ENCODE peak calls at places on chromosomes 1 and 21, in seven cellular contexts. One of them, this sample, is unnamed.

GRCh38 chr21:27371688-27372331 is 404.9 kb upstream of the ADAMTS5 start:
- DNase-seq in neural progenitor cell: no peak
- DNase-seq in GM23248: no peak
- DNase-seq in MM.1S: no peak
- DNase-seq in HepG2: no peak
- DNase-seq in astrocyte: peak; percentile 48
- DNase-seq in Karpas-422: no peak
- DNase-seq in this sample: no peak

GRCh38 chr1:3454811-3455618 is 550 bp downstream of the ARHGEF16 start:
- DNase-seq in neural progenitor cell: peak; percentile 83
- DNase-seq in GM23248: no peak
- DNase-seq in MM.1S: no peak
- DNase-seq in HepG2: peak; percentile 88
- DNase-seq in astrocyte: no peak
- DNase-seq in Karpas-422: no peak
- DNase-seq in this sample: no peak

GRCh38 chr1:66929999-66930822 is 5.4 kb downstream of the MIER1 start:
- DNase-seq in neural progenitor cell: peak; percentile 97
- DNase-seq in GM23248: peak; percentile 96
- DNase-seq in MM.1S: peak; percentile 94
- DNase-seq in HepG2: peak; percentile 86
- DNase-seq in astrocyte: peak; percentile 82
- DNase-seq in Karpas-422: peak; percentile 97
- DNase-seq in this sample: peak; percentile 96

GRCh38 chr1:84998642-84999280 is 1.8 kb upstream of the MCOLN2 start:
- DNase-seq in neural progenitor cell: peak; percentile 37
- DNase-seq in GM23248: peak; percentile 18
- DNase-seq in MM.1S: no peak
- DNase-seq in HepG2: no peak
- DNase-seq in astrocyte: no peak
- DNase-seq in Karpas-422: peak; percentile 43
- DNase-seq in this sample: no peak

GRCh38 chr1:106456832-106457231 is 599.6 kb upstream of the PRMT6 start:
- DNase-seq in neural progenitor cell: no peak
- DNase-seq in GM23248: no peak
- DNase-seq in MM.1S: no peak
- DNase-seq in HepG2: no peak
- DNase-seq in astrocyte: no peak
- DNase-seq in Karpas-422: no peak
- DNase-seq in this sample: no peak

GRCh38 chr21:45078877-45079281 is 4.5 kb downstream of the ADARB1 start:
- DNase-seq in neural progenitor cell: no peak
- DNase-seq in GM23248: peak; percentile 95
- DNase-seq in MM.1S: no peak
- DNase-seq in HepG2: no peak
- DNase-seq in astrocyte: peak; percentile 71
- DNase-seq in Karpas-422: no peak
- DNase-seq in this sample: peak; percentile 89

GRCh38 chr1:63592536-63593302 is 492 bp upstream of the PGM1 start:
- DNase-seq in neural progenitor cell: no peak
- DNase-seq in GM23248: peak; percentile 38
- DNase-seq in MM.1S: peak; percentile 70
- DNase-seq in HepG2: peak; percentile 66
- DNase-seq in astrocyte: no peak
- DNase-seq in Karpas-422: no peak
- DNase-seq in this sample: no peak

GRCh38 chr1:247326601-247327135 is 5.0 kb downstream of the ZNF496 start:
- DNase-seq in neural progenitor cell: no peak
- DNase-seq in GM23248: no peak
- DNase-seq in MM.1S: no peak
- DNase-seq in HepG2: no peak
- DNase-seq in astrocyte: no peak
- DNase-seq in Karpas-422: no peak
- DNase-seq in this sample: no peak

GRCh38 chr1:2313651-2314296 is 77.6 kb downstream of the MORN1 start:
- DNase-seq in neural progenitor cell: no peak
- DNase-seq in GM23248: no peak
- DNase-seq in MM.1S: no peak
- DNase-seq in HepG2: no peak
- DNase-seq in astrocyte: no peak
- DNase-seq in Karpas-422: no peak
- DNase-seq in this sample: no peak

GRCh38 chr1:46434358-46434757 is 40.2 kb downstream of the FAAH start:
- DNase-seq in neural progenitor cell: no peak
- DNase-seq in GM23248: no peak
- DNase-seq in MM.1S: no peak
- DNase-seq in HepG2: no peak
- DNase-seq in astrocyte: no peak
- DNase-seq in Karpas-422: no peak
- DNase-seq in this sample: no peak

GRCh38 chr21:41283211-41283818 is 33.3 kb upstream of the FAM3B start:
- DNase-seq in neural progenitor cell: peak; percentile 81
- DNase-seq in GM23248: peak; percentile 91
- DNase-seq in MM.1S: peak; percentile 84
- DNase-seq in HepG2: peak; percentile 74
- DNase-seq in astrocyte: peak; percentile 63
- DNase-seq in Karpas-422: peak; percentile 88
- DNase-seq in this sample: peak; percentile 69

GRCh38 chr1:25572708-25573590 is 29.5 kb downstream of the LDLRAP1 start:
- DNase-seq in neural progenitor cell: peak; percentile 81
- DNase-seq in GM23248: peak; percentile 81
- DNase-seq in MM.1S: peak; percentile 21
- DNase-seq in HepG2: no peak
- DNase-seq in astrocyte: no peak
- DNase-seq in Karpas-422: peak; percentile 81
- DNase-seq in this sample: peak; percentile 32

GRCh38 chr1:155178441-155179106 is 4.9 kb downstream of the TRIM46 start:
- DNase-seq in neural progenitor cell: no peak
- DNase-seq in GM23248: no peak
- DNase-seq in MM.1S: no peak
- DNase-seq in HepG2: no peak
- DNase-seq in astrocyte: no peak
- DNase-seq in Karpas-422: peak; percentile 14
- DNase-seq in this sample: no peak

GRCh38 chr21:28663111-28663693 is 329.5 kb downstream of the LTN1 start:
- DNase-seq in neural progenitor cell: no peak
- DNase-seq in GM23248: no peak
- DNase-seq in MM.1S: no peak
- DNase-seq in HepG2: no peak
- DNase-seq in astrocyte: no peak
- DNase-seq in Karpas-422: no peak
- DNase-seq in this sample: no peak

GRCh38 chr1:26021647-26022403 is at the start of gene EXTL1:
- DNase-seq in neural progenitor cell: peak; percentile 91
- DNase-seq in GM23248: peak; percentile 61
- DNase-seq in MM.1S: no peak
- DNase-seq in HepG2: no peak
- DNase-seq in astrocyte: peak; percentile 59
- DNase-seq in Karpas-422: no peak
- DNase-seq in this sample: no peak

GRCh38 chr21:30234050-30234449 is 18.2 kb upstream of the CLDN8 start:
- DNase-seq in neural progenitor cell: no peak
- DNase-seq in GM23248: no peak
- DNase-seq in MM.1S: no peak
- DNase-seq in HepG2: no peak
- DNase-seq in astrocyte: no peak
- DNase-seq in Karpas-422: no peak
- DNase-seq in this sample: no peak

DNA sequence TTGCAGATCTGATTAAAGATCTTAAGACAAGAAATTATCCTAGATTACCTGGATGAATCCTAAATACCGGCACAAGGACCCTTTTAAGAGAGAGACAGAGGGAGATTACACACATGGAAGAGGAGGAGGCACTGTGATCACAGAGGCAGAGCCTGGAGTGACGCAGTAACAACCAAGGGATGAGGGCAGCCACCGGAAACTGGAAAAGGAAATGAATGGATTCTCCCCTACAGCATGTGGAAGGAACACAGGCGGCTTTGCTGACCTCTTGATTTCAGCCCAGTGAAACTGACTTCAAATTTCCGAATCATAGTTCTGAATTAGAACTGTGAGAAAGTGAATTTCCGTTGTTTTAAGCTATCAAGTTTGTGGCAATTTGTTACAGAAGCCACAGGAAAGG is 50.2 kb upstream of the IVNS1ABP start:
- DNase-seq in neural progenitor cell: no peak
- DNase-seq in GM23248: no peak
- DNase-seq in MM.1S: no peak
- DNase-seq in HepG2: no peak
- DNase-seq in astrocyte: no peak
- DNase-seq in Karpas-422: no peak
- DNase-seq in this sample: no peak
- H2AFZ ChIP-seq in neural progenitor cell: no peak overlapping the region
- H2AFZ ChIP-seq in GM23248: peak overlapping the region; percentile 12
- H2AFZ ChIP-seq in MM.1S: no peak overlapping the region
- H2AFZ ChIP-seq in HepG2: no peak overlapping the region
- H2AFZ ChIP-seq in astrocyte: no peak overlapping the region
- H2AFZ ChIP-seq in Karpas-422: no peak overlapping the region
- H2AFZ ChIP-seq in this sample: no peak overlapping the region

GRCh38 chr1:205357567-205357966 is 845 bp upstream of the KLHDC8A start:
- DNase-seq in neural progenitor cell: no peak
- DNase-seq in GM23248: no peak
- DNase-seq in MM.1S: no peak
- DNase-seq in HepG2: no peak
- DNase-seq in astrocyte: no peak
- DNase-seq in Karpas-422: no peak
- DNase-seq in this sample: no peak
- H3K27ac ChIP-seq in neural progenitor cell: peak overlapping the region; percentile 57
- H3K27ac ChIP-seq in GM23248: no peak overlapping the region
- H3K27ac ChIP-seq in MM.1S: no peak overlapping the region
- H3K27ac ChIP-seq in HepG2: no peak overlapping the region
- H3K27ac ChIP-seq in astrocyte: no peak overlapping the region
- H3K27ac ChIP-seq in Karpas-422: no peak overlapping the region
- H3K27ac ChIP-seq in this sample: no peak overlapping the region

DNA sequence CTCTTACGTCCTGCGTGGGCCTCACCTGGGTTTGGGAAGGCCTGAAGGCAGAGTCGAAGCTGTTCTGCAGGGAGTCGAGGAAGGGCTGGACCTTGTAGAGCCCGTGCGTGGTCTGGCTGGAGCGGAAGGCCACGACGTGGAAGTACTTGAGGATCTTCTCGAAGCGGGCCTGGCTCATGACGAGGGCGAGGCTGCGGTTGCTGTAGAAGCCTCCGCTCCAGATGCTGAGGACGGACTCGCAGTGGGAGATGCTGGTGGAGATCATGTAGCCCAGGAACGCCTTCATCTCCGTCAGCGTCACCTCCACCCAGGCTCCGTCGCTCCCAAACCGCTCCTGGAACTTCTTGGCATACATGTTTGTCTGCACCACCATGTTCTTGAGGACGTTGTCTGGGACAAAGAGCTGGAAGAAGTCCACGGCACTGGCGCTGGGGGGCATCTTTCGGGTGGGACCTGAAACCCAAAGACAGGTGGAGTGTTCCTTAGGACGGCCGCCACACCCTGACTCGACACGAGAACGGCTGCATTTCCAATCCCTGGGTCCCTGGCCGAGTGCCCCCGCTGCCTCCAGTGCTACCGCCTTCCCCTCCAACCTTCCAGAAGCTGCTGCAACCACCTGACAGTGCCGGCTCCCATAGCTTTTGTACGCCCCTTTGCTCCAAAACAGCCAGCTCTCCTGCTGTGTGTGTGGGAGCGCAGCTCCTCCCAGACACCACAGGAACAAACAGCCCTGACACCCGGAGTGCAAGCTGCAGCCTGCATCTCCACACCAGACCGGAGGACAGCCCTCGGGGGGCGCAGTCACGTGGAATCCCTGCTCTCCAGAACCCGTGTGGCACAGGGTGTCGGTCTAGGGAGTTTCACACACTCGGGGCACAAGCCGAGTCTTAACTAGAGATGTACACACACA is 69.0 kb downstream of the PGBD5 start:
- DNase-seq in neural progenitor cell: no peak
- DNase-seq in GM23248: no peak
- DNase-seq in MM.1S: no peak
- DNase-seq in HepG2: no peak
- DNase-seq in astrocyte: no peak
- DNase-seq in Karpas-422: no peak
- DNase-seq in this sample: no peak
- H3K9ac ChIP-seq in neural progenitor cell: no peak overlapping the region
- H3K9ac ChIP-seq in GM23248: no peak overlapping the region
- H3K9ac ChIP-seq in MM.1S: no peak overlapping the region
- H3K9ac ChIP-seq in HepG2: no peak overlapping the region
- H3K9ac ChIP-seq in astrocyte: no peak overlapping the region
- H3K9ac ChIP-seq in Karpas-422: no peak overlapping the region
- H3K9ac ChIP-seq in this sample: no peak overlapping the region

GRCh38 chr1:179706339-179706941 is 36.7 kb upstream of the FAM163A start:
- DNase-seq in neural progenitor cell: peak; percentile 74
- DNase-seq in GM23248: peak; percentile 70
- DNase-seq in MM.1S: peak; percentile 67
- DNase-seq in HepG2: peak; percentile 46
- DNase-seq in astrocyte: peak; percentile 38
- DNase-seq in Karpas-422: peak; percentile 88
- DNase-seq in this sample: peak; percentile 32

GRCh38 chr1:179709841-179710329 is 33.2 kb upstream of the FAM163A start:
- DNase-seq in neural progenitor cell: no peak
- DNase-seq in GM23248: peak; percentile 66
- DNase-seq in MM.1S: peak; percentile 66
- DNase-seq in HepG2: no peak
- DNase-seq in astrocyte: peak; percentile 13
- DNase-seq in Karpas-422: no peak
- DNase-seq in this sample: peak; percentile 24

GRCh38 chr1:179707406-179707805 is 35.7 kb upstream of the FAM163A start:
- DNase-seq in neural progenitor cell: no peak
- DNase-seq in GM23248: no peak
- DNase-seq in MM.1S: no peak
- DNase-seq in HepG2: no peak
- DNase-seq in astrocyte: no peak
- DNase-seq in Karpas-422: no peak
- DNase-seq in this sample: no peak

GRCh38 chr1:179714159-179714558 is 28.9 kb upstream of the FAM163A start:
- DNase-seq in neural progenitor cell: no peak
- DNase-seq in GM23248: no peak
- DNase-seq in MM.1S: no peak
- DNase-seq in HepG2: no peak
- DNase-seq in astrocyte: no peak
- DNase-seq in Karpas-422: no peak
- DNase-seq in this sample: no peak

GRCh38 chr1:179708434-179709195 is 34.5 kb upstream of the FAM163A start:
- DNase-seq in neural progenitor cell: peak; percentile 27
- DNase-seq in GM23248: no peak
- DNase-seq in MM.1S: no peak
- DNase-seq in HepG2: no peak
- DNase-seq in astrocyte: no peak
- DNase-seq in Karpas-422: no peak
- DNase-seq in this sample: no peak
- H2AFZ ChIP-seq in neural progenitor cell: no peak overlapping the region
- H2AFZ ChIP-seq in GM23248: no peak overlapping the region
- H2AFZ ChIP-seq in MM.1S: no peak overlapping the region
- H2AFZ ChIP-seq in HepG2: no peak overlapping the region
- H2AFZ ChIP-seq in astrocyte: no peak overlapping the region
- H2AFZ ChIP-seq in Karpas-422: no peak overlapping the region
- H2AFZ ChIP-seq in this sample: no peak overlapping the region

This sample was measured in mammary epithelial cell.